ENCODE peak calls at places on chromosomes 2 and 18, in six cellular contexts. One of them, this sample, is unnamed.

GRCh38 chr2:152243723-152244122 is 68.2 kb upstream of the STAM2 start:
- DNase-seq in T-helper 9 cell: no peak
- DNase-seq in GM13977: no peak
- DNase-seq in pancreas: no peak
- DNase-seq in activated CD4-positive, alpha-beta T cell treated with anti-CD3 and anti-CD28 coated beads, Interleukin-2, amount 10 ng/mL, durations not matched to agents 7 days and 5 days: no peak
- DNase-seq in amygdala: no peak
- DNase-seq in this sample: no peak

GRCh38 chr2:190755796-190756415 is 107.0 kb downstream of the NAB1 start:
- DNase-seq in T-helper 9 cell: no peak
- DNase-seq in GM13977: no peak
- DNase-seq in pancreas: no peak
- DNase-seq in activated CD4-positive, alpha-beta T cell treated with anti-CD3 and anti-CD28 coated beads, Interleukin-2, amount 10 ng/mL, durations not matched to agents 7 days and 5 days: no peak
- DNase-seq in amygdala: no peak
- DNase-seq in this sample: no peak

GRCh38 chr18:9094307-9095226 is 7.9 kb upstream of the NDUFV2 start:
- DNase-seq in T-helper 9 cell: no peak
- DNase-seq in GM13977: no peak
- DNase-seq in pancreas: no peak
- DNase-seq in activated CD4-positive, alpha-beta T cell treated with anti-CD3 and anti-CD28 coated beads, Interleukin-2, amount 10 ng/mL, durations not matched to agents 7 days and 5 days: no peak
- DNase-seq in amygdala: no peak
- DNase-seq in this sample: no peak

GRCh38 chr18:14086459-14087231 is 45.6 kb downstream of the ZNF519 start:
- DNase-seq in T-helper 9 cell: no peak
- DNase-seq in GM13977: peak; percentile 53
- DNase-seq in pancreas: no peak
- DNase-seq in activated CD4-positive, alpha-beta T cell treated with anti-CD3 and anti-CD28 coated beads, Interleukin-2, amount 10 ng/mL, durations not matched to agents 7 days and 5 days: peak; percentile 12
- DNase-seq in amygdala: no peak
- DNase-seq in this sample: peak; percentile 25

GRCh38 chr2:23480991-23481797 is 96.2 kb downstream of the KLHL29 start:
- DNase-seq in T-helper 9 cell: no peak
- DNase-seq in GM13977: no peak
- DNase-seq in pancreas: peak; percentile 52
- DNase-seq in activated CD4-positive, alpha-beta T cell treated with anti-CD3 and anti-CD28 coated beads, Interleukin-2, amount 10 ng/mL, durations not matched to agents 7 days and 5 days: no peak
- DNase-seq in amygdala: no peak
- DNase-seq in this sample: no peak

GRCh38 chr18:79948719-79949411 is 2.6 kb downstream of the SLC66A2 start:
- DNase-seq in T-helper 9 cell: no peak
- DNase-seq in GM13977: no peak
- DNase-seq in pancreas: no peak
- DNase-seq in activated CD4-positive, alpha-beta T cell treated with anti-CD3 and anti-CD28 coated beads, Interleukin-2, amount 10 ng/mL, durations not matched to agents 7 days and 5 days: no peak
- DNase-seq in amygdala: no peak
- DNase-seq in this sample: no peak

GRCh38 chr18:27202771-27203170 is 17.7 kb upstream of the CHST9 start:
- DNase-seq in T-helper 9 cell: no peak
- DNase-seq in GM13977: no peak
- DNase-seq in pancreas: no peak
- DNase-seq in activated CD4-positive, alpha-beta T cell treated with anti-CD3 and anti-CD28 coated beads, Interleukin-2, amount 10 ng/mL, durations not matched to agents 7 days and 5 days: no peak
- DNase-seq in amygdala: no peak
- DNase-seq in this sample: no peak

GRCh38 chr2:88024509-88024908 is 8.2 kb upstream of the RNU2-63P start:
- DNase-seq in T-helper 9 cell: no peak
- DNase-seq in GM13977: no peak
- DNase-seq in pancreas: no peak
- DNase-seq in activated CD4-positive, alpha-beta T cell treated with anti-CD3 and anti-CD28 coated beads, Interleukin-2, amount 10 ng/mL, durations not matched to agents 7 days and 5 days: no peak
- DNase-seq in amygdala: no peak
- DNase-seq in this sample: no peak

GRCh38 chr2:27717070-27717453 is 53.4 kb downstream of the SLC4A1AP start:
- DNase-seq in T-helper 9 cell: no peak
- DNase-seq in GM13977: no peak
- DNase-seq in pancreas: no peak
- DNase-seq in activated CD4-positive, alpha-beta T cell treated with anti-CD3 and anti-CD28 coated beads, Interleukin-2, amount 10 ng/mL, durations not matched to agents 7 days and 5 days: no peak
- DNase-seq in amygdala: no peak
- DNase-seq in this sample: no peak

GRCh38 chr2:38386831-38387230 is 9.8 kb upstream of the ATL2 start:
- DNase-seq in T-helper 9 cell: no peak
- DNase-seq in GM13977: no peak
- DNase-seq in pancreas: no peak
- DNase-seq in activated CD4-positive, alpha-beta T cell treated with anti-CD3 and anti-CD28 coated beads, Interleukin-2, amount 10 ng/mL, durations not matched to agents 7 days and 5 days: no peak
- DNase-seq in amygdala: no peak
- DNase-seq in this sample: no peak

GRCh38 chr2:83233284-83233683 is 1225.8 kb downstream of the SUCLG1 start:
- DNase-seq in T-helper 9 cell: no peak
- DNase-seq in GM13977: no peak
- DNase-seq in pancreas: no peak
- DNase-seq in activated CD4-positive, alpha-beta T cell treated with anti-CD3 and anti-CD28 coated beads, Interleukin-2, amount 10 ng/mL, durations not matched to agents 7 days and 5 days: no peak
- DNase-seq in amygdala: no peak
- DNase-seq in this sample: no peak

GRCh38 chr2:17680119-17680518 is 73.5 kb downstream of the SMC6 start:
- DNase-seq in T-helper 9 cell: no peak
- DNase-seq in GM13977: no peak
- DNase-seq in pancreas: no peak
- DNase-seq in activated CD4-positive, alpha-beta T cell treated with anti-CD3 and anti-CD28 coated beads, Interleukin-2, amount 10 ng/mL, durations not matched to agents 7 days and 5 days: no peak
- DNase-seq in amygdala: no peak
- DNase-seq in this sample: no peak

GRCh38 chr2:160224060-160224459 is 24.0 kb upstream of the ITGB6 start:
- DNase-seq in T-helper 9 cell: no peak
- DNase-seq in GM13977: peak; percentile 80
- DNase-seq in pancreas: no peak
- DNase-seq in activated CD4-positive, alpha-beta T cell treated with anti-CD3 and anti-CD28 coated beads, Interleukin-2, amount 10 ng/mL, durations not matched to agents 7 days and 5 days: peak; percentile 13
- DNase-seq in amygdala: no peak
- DNase-seq in this sample: peak; percentile 55

GRCh38 chr18:8870528-8870927 is 165.2 kb downstream of the MTCL1 start:
- DNase-seq in T-helper 9 cell: no peak
- DNase-seq in GM13977: no peak
- DNase-seq in pancreas: no peak
- DNase-seq in activated CD4-positive, alpha-beta T cell treated with anti-CD3 and anti-CD28 coated beads, Interleukin-2, amount 10 ng/mL, durations not matched to agents 7 days and 5 days: no peak
- DNase-seq in amygdala: no peak
- DNase-seq in this sample: no peak

GRCh38 chr18:12645751-12646203 is 12.1 kb downstream of the SPIRE1 start:
- DNase-seq in T-helper 9 cell: no peak
- DNase-seq in GM13977: no peak
- DNase-seq in pancreas: no peak
- DNase-seq in activated CD4-positive, alpha-beta T cell treated with anti-CD3 and anti-CD28 coated beads, Interleukin-2, amount 10 ng/mL, durations not matched to agents 7 days and 5 days: no peak
- DNase-seq in amygdala: no peak
- DNase-seq in this sample: no peak

GRCh38 chr18:48260237-48260636 is 148.9 kb downstream of the ZBTB7C start:
- DNase-seq in T-helper 9 cell: no peak
- DNase-seq in GM13977: no peak
- DNase-seq in pancreas: no peak
- DNase-seq in activated CD4-positive, alpha-beta T cell treated with anti-CD3 and anti-CD28 coated beads, Interleukin-2, amount 10 ng/mL, durations not matched to agents 7 days and 5 days: no peak
- DNase-seq in amygdala: no peak
- DNase-seq in this sample: no peak

GRCh38 chr2:50241292-50241691 is 790.6 kb downstream of the NRXN1 start:
- DNase-seq in T-helper 9 cell: no peak
- DNase-seq in GM13977: no peak
- DNase-seq in pancreas: no peak
- DNase-seq in activated CD4-positive, alpha-beta T cell treated with anti-CD3 and anti-CD28 coated beads, Interleukin-2, amount 10 ng/mL, durations not matched to agents 7 days and 5 days: no peak
- DNase-seq in amygdala: no peak
- DNase-seq in this sample: no peak

GRCh38 chr2:230209422-230210051 is 10.2 kb downstream of the SP110 start:
- DNase-seq in T-helper 9 cell: no peak
- DNase-seq in GM13977: no peak
- DNase-seq in pancreas: no peak
- DNase-seq in activated CD4-positive, alpha-beta T cell treated with anti-CD3 and anti-CD28 coated beads, Interleukin-2, amount 10 ng/mL, durations not matched to agents 7 days and 5 days: no peak
- DNase-seq in amygdala: no peak
- DNase-seq in this sample: no peak

GRCh38 chr2:105455488-105455991 is 56.7 kb upstream of the FHL2 start:
- DNase-seq in T-helper 9 cell: no peak
- DNase-seq in GM13977: no peak
- DNase-seq in pancreas: no peak
- DNase-seq in activated CD4-positive, alpha-beta T cell treated with anti-CD3 and anti-CD28 coated beads, Interleukin-2, amount 10 ng/mL, durations not matched to agents 7 days and 5 days: no peak
- DNase-seq in amygdala: no peak
- DNase-seq in this sample: no peak

GRCh38 chr2:95109260-95109659 is 12.3 kb downstream of the MRPS5 start:
- DNase-seq in T-helper 9 cell: no peak
- DNase-seq in GM13977: no peak
- DNase-seq in pancreas: no peak
- DNase-seq in activated CD4-positive, alpha-beta T cell treated with anti-CD3 and anti-CD28 coated beads, Interleukin-2, amount 10 ng/mL, durations not matched to agents 7 days and 5 days: no peak
- DNase-seq in amygdala: no peak
- DNase-seq in this sample: no peak

GRCh38 chr2:45127321-45127720 is 118.1 kb upstream of the SIX2 start:
- DNase-seq in T-helper 9 cell: no peak
- DNase-seq in GM13977: no peak
- DNase-seq in pancreas: no peak
- DNase-seq in activated CD4-positive, alpha-beta T cell treated with anti-CD3 and anti-CD28 coated beads, Interleukin-2, amount 10 ng/mL, durations not matched to agents 7 days and 5 days: no peak
- DNase-seq in amygdala: no peak
- DNase-seq in this sample: no peak

GRCh38 chr18:77086034-77086433 is 46.5 kb downstream of the MBP start:
- DNase-seq in T-helper 9 cell: no peak
- DNase-seq in GM13977: no peak
- DNase-seq in pancreas: no peak
- DNase-seq in activated CD4-positive, alpha-beta T cell treated with anti-CD3 and anti-CD28 coated beads, Interleukin-2, amount 10 ng/mL, durations not matched to agents 7 days and 5 days: no peak
- DNase-seq in amygdala: no peak
- DNase-seq in this sample: no peak